ENCODE peak calls at places on chromosomes 5 and 9, in four cellular contexts. W is heart left ventricle, P is endothelial cell of umbilical vein, H is stomach. Y is an unnamed sample. For H3K36me3, the result is how much of the 10 kb centered on the place peaks cover.

GRCh38 chr5:115685966-115686691 is 60.3 kb upstream of the TMED7 start:
- DNase-seq in W (peak), P (no peak), H (no peak), Y (peak)

GRCh38 chr5:179734536-179735164 is 2.0 kb downstream of the MAML1 start:
- DNase-seq in W (no peak), P (no peak), H (no peak), Y (no peak)

GRCh38 chr5:14266171-14266570 is 123.0 kb downstream of the TRIO start:
- DNase-seq in W (no peak), P (no peak), H (no peak), Y (no peak)

GRCh38 chr9:22457448-22457847 is 10.8 kb downstream of the DMRTA1 start:
- DNase-seq in W (no peak), P (no peak), H (no peak), Y (no peak)

GRCh38 chr5:132471006-132471907 is 19.3 kb downstream of the IRF1 start:
- DNase-seq in W (no peak), P (no peak), H (peak), Y (peak)

GRCh38 chr9:124183772-124184171 is 74.0 kb upstream of the NEK6 start:
- DNase-seq in W (no peak), P (no peak), H (no peak), Y (no peak)

GRCh38 chr5:177447066-177447610 is 524 bp downstream of the PRR7 start:
- DNase-seq in W (no peak), P (no peak), H (peak), Y (no peak)

GRCh38 chr5:135239461-135240282 is 159.4 kb downstream of the MACROH2A1 start:
- DNase-seq in W (peak), P (no peak), H (peak), Y (no peak)

GRCh38 chr5:32942225-32942989 is 231.3 kb downstream of the NPR3 start:
- DNase-seq in W (no peak), P (peak), H (no peak), Y (peak)

GRCh38 chr9:124084087-124084486 is 72.5 kb downstream of the LHX2 start:
- DNase-seq in W (no peak), P (no peak), H (no peak), Y (no peak)

GRCh38 chr5:178306430-178307225 is 74.0 kb upstream of the PHYKPL start:
- DNase-seq in W (no peak), P (no peak), H (no peak), Y (no peak)

GRCh38 chr9:125177888-125178287 is 11.7 kb downstream of the PPP6C start:
- DNase-seq in W (no peak), P (no peak), H (no peak), Y (no peak)

GRCh38 chr5:116864157-116864837 is 289.7 kb upstream of the SEMA6A start:
- DNase-seq in W (peak), P (no peak), H (no peak), Y (peak)

GRCh38 chr9:18743976-18744375 is 270.0 kb downstream of the ADAMTSL1 start:
- DNase-seq in W (no peak), P (no peak), H (no peak), Y (no peak)

GRCh38 chr5:62621280-62621679 is 42.7 kb downstream of the LRRC70 start:
- DNase-seq in W (no peak), P (no peak), H (no peak), Y (no peak)

GRCh38 chr9:78745996-78746395 is 449.1 kb downstream of the PSAT1 start:
- DNase-seq in W (no peak), P (no peak), H (no peak), Y (no peak)

GRCh38 chr5:111792659-111793058 is 35.7 kb upstream of the NREP start:
- DNase-seq in W (no peak), P (no peak), H (no peak), Y (no peak)

GRCh38 chr5:139177809-139178581 is 20.2 kb downstream of the SIL1 start:
- DNase-seq in W (peak), P (no peak), H (peak), Y (no peak)

GRCh38 chr5:168528521-168529360 is at the start of gene FBLL1:
- DNase-seq in W (peak), P (peak), H (no peak), Y (peak)

GRCh38 chr9:96379461-96379860 is 4.0 kb downstream of the SLC35D2 start:
- DNase-seq in W (no peak), P (no peak), H (no peak), Y (no peak)

GRCh38 chr9:79408617-79409016 is 163.1 kb upstream of the TLE4 start:
- DNase-seq in W (no peak), P (no peak), H (no peak), Y (no peak)

GRCh38 chr5:54722846-54723433 is 205.4 kb downstream of the SNX18 start:
- DNase-seq in W (no peak), P (no peak), H (no peak), Y (peak)

GRCh38 chr9:132820545-132820944 is 57.5 kb downstream of the AK8 start:
- DNase-seq in W (no peak), P (no peak), H (no peak), Y (no peak)

DNA sequence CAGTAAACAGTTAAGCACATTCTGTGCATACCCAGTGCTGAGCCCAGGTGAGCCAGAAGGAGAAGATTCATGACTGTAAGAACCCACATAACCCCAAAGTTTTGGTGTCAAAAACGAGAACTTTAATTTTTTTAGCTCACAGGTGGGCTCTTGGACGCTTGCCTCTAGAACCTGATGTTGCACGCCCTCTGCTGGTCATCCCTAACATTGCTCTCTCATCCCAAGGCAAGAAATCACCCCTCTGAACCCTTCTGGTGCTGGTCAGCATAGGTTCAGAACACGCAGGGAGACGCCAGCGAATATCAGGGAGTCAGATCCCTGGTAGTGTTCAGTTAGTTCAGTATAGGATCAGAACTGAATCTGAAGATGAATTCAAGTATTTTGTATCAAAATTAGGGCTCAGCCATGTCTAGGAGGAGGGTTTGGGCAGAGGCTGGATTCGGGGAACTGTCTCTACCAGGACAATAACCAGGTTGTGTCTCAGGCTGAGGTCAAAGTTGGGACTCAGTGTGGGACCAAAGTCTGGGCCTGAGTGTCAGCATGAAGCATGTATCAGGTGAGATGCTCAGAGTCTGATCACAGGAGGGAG is 4.1 kb upstream of the DNAJB5 start:
- DNase-seq in W (no peak), P (peak), H (peak), Y (no peak)
- TF ChIP-seq CTCF in W (peak), P (peak), H (peak), Y (peak)

GRCh38 chr5:170268884-170269283 is 28.7 kb downstream of the LCP2 start:
- DNase-seq in W (no peak), P (no peak), H (no peak), Y (no peak)
- H3K36me3 ChIP-seq in W (under half), P (under half), H (under half), Y (under half)

GRCh38 chr9:89225587-89225986 is 47.0 kb upstream of the SHC3 start:
- DNase-seq in W (no peak), P (no peak), H (no peak), Y (no peak)
- TF ChIP-seq CTCF in W (no peak), P (no peak), H (no peak), Y (peak)

DNA sequence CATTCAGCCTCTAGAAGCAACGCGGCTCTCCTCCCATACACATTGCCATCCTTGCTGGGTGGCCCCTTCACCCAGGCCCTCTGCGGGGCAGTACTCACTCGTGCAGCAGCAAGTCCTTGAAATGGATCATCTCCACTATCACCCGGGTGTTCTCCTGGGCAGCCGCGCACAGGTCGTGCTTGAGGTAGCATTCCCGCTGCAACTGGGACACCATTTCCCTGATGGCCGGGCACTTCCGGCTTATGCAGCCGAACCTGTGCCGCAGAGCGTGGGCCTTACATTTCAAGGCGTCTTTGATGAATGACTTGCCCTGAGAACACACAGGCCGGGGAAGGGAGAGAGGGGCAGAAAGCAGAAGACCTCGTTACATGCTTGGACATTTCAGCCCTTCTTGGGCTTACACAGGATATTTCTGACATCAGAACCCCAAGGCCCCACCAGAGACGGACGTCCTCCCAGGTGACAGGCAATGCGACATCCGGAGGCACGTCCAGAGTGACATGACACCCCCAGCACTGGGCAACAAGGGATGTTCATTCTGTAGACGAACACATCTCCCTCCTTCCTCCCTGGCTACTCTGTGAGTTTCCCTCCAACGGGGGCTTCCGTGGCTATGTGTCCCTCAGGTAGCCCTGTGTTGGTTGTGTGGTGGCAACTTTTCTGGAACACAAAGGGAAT is 5.0 kb downstream of the STC2 start:
- DNase-seq in W (no peak), P (no peak), H (no peak), Y (no peak)
- H3K36me3 ChIP-seq in W (under half), P (under half), H (under half), Y (half or more)

GRCh38 chr9:99472916-99473245 is 250.8 kb downstream of the SEC61B start:
- DNase-seq in W (no peak), P (no peak), H (no peak), Y (no peak)

GRCh38 chr9:99474186-99474585 is 252.1 kb downstream of the SEC61B start:
- DNase-seq in W (peak), P (no peak), H (no peak), Y (no peak)

GRCh38 chr9:99478469-99479027 is 256.5 kb downstream of the SEC61B start:
- DNase-seq in W (peak), P (no peak), H (no peak), Y (no peak)
- TF ChIP-seq CTCF in W (no peak), P (no peak), H (no peak), Y (no peak)

DNA sequence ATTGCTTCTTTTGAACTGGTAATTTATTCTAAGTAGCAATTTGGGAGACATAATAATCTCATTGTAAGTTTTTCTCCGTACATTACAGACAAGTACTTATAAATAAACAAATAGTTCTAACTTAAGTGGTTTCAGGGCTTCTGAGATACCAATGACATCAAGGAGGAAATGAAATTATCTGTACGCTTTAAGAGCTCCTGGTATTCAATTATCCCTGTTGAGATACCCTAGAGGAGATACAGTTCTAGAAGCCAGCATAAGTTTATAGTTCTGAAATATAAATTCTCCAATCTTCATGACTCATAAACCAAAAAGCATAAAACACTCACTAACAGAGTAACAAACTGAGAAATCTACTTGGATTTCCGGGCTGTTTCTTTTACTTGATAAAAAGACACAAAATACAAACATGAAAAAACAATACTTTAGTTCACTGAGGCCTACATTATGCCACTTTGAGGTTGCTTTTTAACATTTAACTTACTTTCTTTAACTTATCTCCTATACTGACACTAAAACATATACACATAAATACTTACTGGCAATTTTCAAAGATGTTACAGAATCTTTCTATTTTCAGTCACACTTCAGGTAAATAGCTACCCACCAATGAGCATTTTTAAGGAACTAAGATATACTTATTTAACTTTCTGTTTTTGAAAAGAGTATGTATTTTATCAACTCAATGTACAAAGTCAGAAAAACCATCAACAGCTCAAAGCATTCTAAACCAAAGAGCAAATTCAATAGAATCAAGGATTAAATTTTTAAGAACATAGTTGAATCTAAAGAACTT is 7.5 kb downstream of the DCTN4 start:
- DNase-seq in W (no peak), P (no peak), H (no peak), Y (no peak)
- H3K36me3 ChIP-seq in W (under half), P (under half), H (half or more), Y (under half)

GRCh38 chr9:134585746-134586706 is 55.6 kb upstream of the COL5A1 start:
- DNase-seq in W (no peak), P (no peak), H (no peak), Y (peak)
- TF ChIP-seq CTCF in W (no peak), P (no peak), H (no peak), Y (peak)

GRCh38 chr9:108039012-108039411 is 549.4 kb upstream of the KLF4 start:
- DNase-seq in W (no peak), P (no peak), H (no peak), Y (no peak)
- H3K36me3 ChIP-seq in W (under half), P (under half), H (under half), Y (under half)

Y was measured in brain microvascular endothelial cell.